ENCODE peak calls at places on chromosomes 12 and 14, in six cellular contexts. W is H7, T is IMR-90, J is BJ, M is PC-3, P is fibroblast of lung. G is an unnamed sample.

GRCh38 chr14:91985008-91985407 is 37.5 kb upstream of the FBLN5 start:
- DNase-seq in W (no peak), T (peak; percentile 80), J (peak; percentile 42), M (peak; percentile 13), P (peak; percentile 81), G (peak; percentile 46)

GRCh38 chr12:105935106-105935505 is 203.6 kb downstream of the NUAK1 start:
- DNase-seq in W (no peak), T (peak; percentile 29), J (no peak), M (peak; percentile 30), P (peak; percentile 93), G (peak; percentile 74)

GRCh38 chr12:67515679-67516363 is 132.7 kb upstream of the DYRK2 start:
- DNase-seq in W (no peak), T (no peak), J (no peak), M (peak; percentile 58), P (peak; percentile 64), G (no peak)

GRCh38 chr12:108833757-108834472 is 23.5 kb downstream of the SSH1 start:
- DNase-seq in W (no peak), T (peak; percentile 83), J (peak; percentile 62), M (no peak), P (peak; percentile 89), G (no peak)

GRCh38 chr12:86331012-86331411 is 74.8 kb upstream of the MGAT4C start:
- DNase-seq in W (no peak), T (no peak), J (no peak), M (no peak), P (no peak), G (no peak)

GRCh38 chr14:99731536-99732435 is 47.7 kb downstream of the CYP46A1 start:
- DNase-seq in W (no peak), T (no peak), J (no peak), M (no peak), P (no peak), G (no peak)

GRCh38 chr12:54658306-54659264 is 10.4 kb upstream of the DCD start:
- DNase-seq in W (peak; percentile 84), T (peak; percentile 6), J (no peak), M (peak; percentile 60), P (no peak), G (peak; percentile 29)

GRCh38 chr12:20704860-20705259 is 9.7 kb downstream of the SLCO1C1 start:
- DNase-seq in W (no peak), T (no peak), J (no peak), M (no peak), P (no peak), G (no peak)

GRCh38 chr12:52189376-52190174 is 2.2 kb downstream of the KRT80 start:
- DNase-seq in W (peak; percentile 56), T (peak; percentile 38), J (no peak), M (peak; percentile 54), P (peak; percentile 77), G (no peak)

GRCh38 chr12:94263011-94263786 is 114.8 kb downstream of the PLXNC1 start:
- DNase-seq in W (no peak), T (no peak), J (no peak), M (no peak), P (no peak), G (no peak)

GRCh38 chr14:24298892-24299254 is 707 bp downstream of the DHRS1 start:
- DNase-seq in W (no peak), T (peak; percentile 77), J (no peak), M (peak; percentile 87), P (peak; percentile 82), G (peak; percentile 92)

GRCh38 chr12:15899282-15899870 is 11.8 kb upstream of the DERA start:
- DNase-seq in W (no peak), T (no peak), J (no peak), M (peak; percentile 25), P (no peak), G (peak; percentile 37)

GRCh38 chr12:81992461-81992860 is 233.3 kb upstream of the PPFIA2 start:
- DNase-seq in W (peak; percentile 10), T (no peak), J (no peak), M (no peak), P (peak; percentile 23), G (peak; percentile 20)

GRCh38 chr12:31644536-31644935 is 15.0 kb upstream of the ETFBKMT start:
- DNase-seq in W (no peak), T (no peak), J (no peak), M (no peak), P (no peak), G (peak; percentile 63)

GRCh38 chr14:51208982-51209381 is 31.1 kb upstream of the TMX1 start:
- DNase-seq in W (no peak), T (no peak), J (no peak), M (no peak), P (no peak), G (no peak)

GRCh38 chr12:111446044-111446581 is 40.4 kb downstream of the SH2B3 start:
- DNase-seq in W (peak; percentile 69), T (peak; percentile 62), J (no peak), M (no peak), P (peak; percentile 47), G (no peak)

GRCh38 chr12:111446631-111447570 is 41.2 kb downstream of the SH2B3 start:
- DNase-seq in W (peak; percentile 10), T (no peak), J (no peak), M (no peak), P (no peak), G (no peak)

GRCh38 chr12:111448266-111448830 is 42.6 kb downstream of the SH2B3 start:
- DNase-seq in W (no peak), T (no peak), J (no peak), M (no peak), P (no peak), G (no peak)

GRCh38 chr12:111448831-111449790 is 43.4 kb downstream of the SH2B3 start:
- DNase-seq in W (no peak), T (no peak), J (no peak), M (no peak), P (no peak), G (no peak)

DNA sequence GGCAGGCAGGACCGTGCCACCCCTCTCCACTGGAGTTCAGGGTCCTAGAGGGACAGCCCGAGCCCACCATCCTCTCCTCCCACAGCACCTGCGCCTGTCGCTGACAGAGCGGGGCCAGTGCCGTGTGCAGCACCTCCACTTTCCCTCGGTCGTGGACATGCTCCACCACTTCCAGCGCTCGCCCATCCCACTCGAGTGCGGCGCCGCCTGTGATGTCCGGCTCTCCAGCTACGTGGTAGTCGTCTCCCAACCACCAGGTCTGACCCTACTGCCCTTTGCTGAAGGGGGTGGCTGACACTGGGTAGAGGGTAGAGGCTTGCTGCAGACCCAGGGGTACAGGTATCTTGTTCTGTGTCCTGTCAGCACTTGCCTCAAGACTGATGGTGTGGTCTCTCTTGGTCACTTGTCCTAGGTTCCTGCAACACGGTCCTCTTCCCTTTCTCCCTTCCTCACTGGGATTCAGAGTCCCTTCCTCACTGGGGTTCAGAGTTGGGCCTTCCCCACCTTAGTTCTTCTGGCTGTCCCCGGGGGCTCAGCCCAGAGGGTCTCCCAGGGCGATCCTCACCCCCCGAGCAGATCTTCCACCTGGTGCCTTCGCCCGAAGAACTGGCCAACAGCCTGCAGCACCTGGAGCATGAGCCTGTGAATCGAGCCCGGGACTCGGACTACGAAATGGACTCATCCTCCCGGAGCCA is 42.0 kb downstream of the SH2B3 start:
- DNase-seq in W (peak; percentile 26), T (no peak), J (no peak), M (no peak), P (no peak), G (no peak)
- H3K36me3 ChIP-seq in W (peaks cover 39% of the 10 kb centered on the region), T (peaks cover 73% of the 10 kb centered on the region), J (peaks cover 30% of the 10 kb centered on the region), M (peaks cover 36% of the 10 kb centered on the region), P (peaks cover 28% of the 10 kb centered on the region), G (peaks cover 10% of the 10 kb centered on the region)

DNA sequence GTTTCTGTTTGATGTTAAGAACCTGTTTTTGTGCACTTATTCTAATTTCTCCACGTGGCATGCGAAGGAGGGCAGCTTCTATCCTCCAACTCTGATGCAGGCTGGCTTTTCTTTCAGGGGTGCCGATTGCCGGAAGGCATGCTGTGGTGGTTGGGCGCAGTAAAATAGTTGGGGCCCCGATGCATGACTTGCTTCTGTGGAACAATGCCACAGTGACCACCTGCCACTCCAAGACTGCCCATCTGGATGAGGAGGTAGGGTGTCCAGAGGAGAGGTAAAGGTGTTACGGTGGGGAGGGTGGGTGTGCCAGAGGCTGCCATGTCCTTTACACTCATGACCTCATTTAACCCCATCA is 29.6 kb downstream of the MTHFD1 start:
- DNase-seq in W (no peak), T (no peak), J (no peak), M (no peak), P (no peak), G (no peak)
- H3K36me3 ChIP-seq in W (peaks cover 50% of the 10 kb centered on the region), T (peaks cover 23% of the 10 kb centered on the region), J (peaks cover 1% of the 10 kb centered on the region), M (peaks cover 62% of the 10 kb centered on the region), P (peaks cover 7% of the 10 kb centered on the region), G (peaks cover 12% of the 10 kb centered on the region)

DNA sequence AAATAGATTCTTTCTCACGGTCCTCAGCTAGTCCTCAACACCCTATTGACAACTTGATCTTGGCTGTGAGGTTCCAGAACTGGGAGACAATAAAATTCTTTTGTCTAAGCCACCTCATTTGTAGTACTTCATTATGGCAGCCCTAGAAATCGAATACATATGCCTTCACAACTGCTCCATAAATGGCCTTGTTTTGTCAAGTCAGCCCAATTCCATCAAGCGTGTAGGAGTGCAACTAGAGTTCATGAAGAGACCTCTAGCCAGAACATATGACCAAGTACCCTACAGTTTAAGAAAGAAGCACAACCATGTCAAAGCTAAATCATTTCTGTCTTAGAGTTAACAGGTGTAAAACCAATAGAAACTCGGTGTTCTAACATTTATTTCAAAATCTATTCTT is 45.0 kb upstream of the PLEKHA5 start:
- DNase-seq in W (no peak), T (no peak), J (no peak), M (no peak), P (no peak), G (no peak)
- H3K36me3 ChIP-seq in W (no peaks in the 10 kb centered on the region), T (no peaks in the 10 kb centered on the region), J (no peaks in the 10 kb centered on the region), M (no peaks in the 10 kb centered on the region), P (no peaks in the 10 kb centered on the region), G (no peaks in the 10 kb centered on the region)

GRCh38 chr12:71768900-71769299 is 14.2 kb downstream of the RAB21 start:
- DNase-seq in W (no peak), T (no peak), J (no peak), M (no peak), P (no peak), G (no peak)
- H3K36me3 ChIP-seq in W (peaks cover 2% of the 10 kb centered on the region), T (peaks cover 5% of the 10 kb centered on the region), J (peaks cover 1% of the 10 kb centered on the region), M (peaks cover 23% of the 10 kb centered on the region), P (peaks cover 2% of the 10 kb centered on the region), G (peaks cover 6% of the 10 kb centered on the region)

GRCh38 chr12:121337416-121337815 is 14.8 kb downstream of the ANAPC5 start:
- DNase-seq in W (no peak), T (no peak), J (no peak), M (no peak), P (no peak), G (no peak)
- H3K36me3 ChIP-seq in W (peaks cover 13% of the 10 kb centered on the region), T (peaks cover 33% of the 10 kb centered on the region), J (peaks cover 3% of the 10 kb centered on the region), M (peaks cover 62% of the 10 kb centered on the region), P (peaks cover 7% of the 10 kb centered on the region), G (peaks cover 4% of the 10 kb centered on the region)

DNA sequence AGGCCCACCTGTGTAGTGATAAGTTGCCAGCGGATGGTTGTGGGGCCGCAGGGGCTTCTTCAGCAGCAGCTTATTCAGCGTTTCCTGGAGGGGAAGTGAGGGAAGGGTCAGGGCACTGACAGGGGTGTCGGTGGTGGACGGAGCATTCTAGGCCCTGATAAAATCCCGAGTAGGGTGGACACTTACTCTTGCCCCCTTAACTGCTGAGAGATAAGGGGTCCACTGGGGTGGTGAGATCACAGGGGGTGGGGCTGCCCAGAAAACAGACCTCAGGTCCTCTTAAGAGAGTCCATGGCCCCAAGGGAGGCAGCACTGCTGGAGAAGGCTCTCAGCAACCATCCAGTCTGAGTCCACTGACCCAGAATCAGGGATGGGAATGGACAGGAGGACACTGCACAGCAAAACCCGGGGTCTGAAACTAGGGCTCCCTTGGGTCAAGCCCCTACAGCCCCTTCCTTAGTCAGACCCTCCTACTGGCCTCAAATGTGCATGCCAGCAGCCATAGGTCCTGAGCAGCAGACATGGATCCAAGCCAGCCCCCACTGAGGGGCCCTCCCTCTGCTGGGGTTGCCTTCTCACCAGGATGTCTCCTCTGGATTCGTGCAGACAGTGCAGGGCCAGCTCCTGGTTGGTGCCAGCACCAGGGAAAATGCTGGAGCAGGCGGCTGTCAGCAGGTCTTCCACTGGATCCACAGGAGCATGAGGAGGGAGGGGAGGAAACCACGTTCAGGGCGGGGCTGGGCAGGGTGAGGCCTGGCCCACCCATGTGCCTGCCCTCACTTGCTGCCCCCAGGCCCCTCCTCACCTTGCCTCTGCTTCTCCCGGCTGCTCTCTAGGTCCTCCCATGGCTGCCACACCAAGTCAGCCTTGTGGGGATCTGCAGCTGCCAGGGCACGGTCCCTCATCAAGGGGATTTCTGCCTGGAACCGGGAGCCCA is 12.1 kb upstream of the PNMA1 start:
- DNase-seq in W (peak; percentile 35), T (no peak), J (no peak), M (no peak), P (no peak), G (no peak)
- H3K36me3 ChIP-seq in W (peaks cover 8% of the 10 kb centered on the region), T (peaks cover 65% of the 10 kb centered on the region), J (peaks cover 55% of the 10 kb centered on the region), M (peaks cover 70% of the 10 kb centered on the region), P (peaks cover 32% of the 10 kb centered on the region), G (peaks cover 53% of the 10 kb centered on the region)

G was measured in bronchial epithelial cell.